ENCODE peak calls at places on chromosome 4, in ten cellular contexts. One of them, this sample, is unnamed. For H3K9me3, the result is how much of the 10 kb centered on the place peaks cover.

GRCh38 chr4:2261110-2261852 is 628 bp downstream of the MXD4 start:
- DNase-seq in NT2/D1: no peak
- DNase-seq in gastrocnemius medialis: peak
- DNase-seq in neuronal stem cell: peak
- DNase-seq in tibial artery: peak
- DNase-seq in IMR-90: peak
- DNase-seq in esophagus muscularis mucosa: no peak
- DNase-seq in lower lobe of right lung: peak
- DNase-seq in Peyer's patch: peak
- DNase-seq in heart right ventricle: peak
- DNase-seq in this sample: peak

GRCh38 chr4:128286474-128287158 is 997 bp downstream of the PGRMC2 start:
- DNase-seq in tibial artery: no peak
- DNase-seq in NT2/D1: no peak
- DNase-seq in IMR-90: peak
- DNase-seq in lower lobe of right lung: no peak
- DNase-seq in Peyer's patch: no peak
- DNase-seq in neuronal stem cell: peak
- DNase-seq in esophagus muscularis mucosa: no peak
- DNase-seq in gastrocnemius medialis: no peak
- DNase-seq in heart right ventricle: no peak
- DNase-seq in this sample: no peak

GRCh38 chr4:146478009-146478408 is 43.7 kb downstream of the SLC10A7 start:
- DNase-seq in esophagus muscularis mucosa: no peak
- DNase-seq in heart right ventricle: no peak
- DNase-seq in neuronal stem cell: no peak
- DNase-seq in Peyer's patch: no peak
- DNase-seq in IMR-90: no peak
- DNase-seq in gastrocnemius medialis: no peak
- DNase-seq in tibial artery: no peak
- DNase-seq in lower lobe of right lung: no peak
- DNase-seq in NT2/D1: no peak
- DNase-seq in this sample: no peak

GRCh38 chr4:116027311-116027710 is 913.9 kb upstream of the NDST4 start:
- DNase-seq in IMR-90: no peak
- DNase-seq in neuronal stem cell: no peak
- DNase-seq in gastrocnemius medialis: no peak
- DNase-seq in Peyer's patch: no peak
- DNase-seq in NT2/D1: no peak
- DNase-seq in esophagus muscularis mucosa: no peak
- DNase-seq in tibial artery: no peak
- DNase-seq in heart right ventricle: no peak
- DNase-seq in lower lobe of right lung: no peak
- DNase-seq in this sample: no peak

GRCh38 chr4:74235135-74235534 is 73.1 kb upstream of the EPGN start:
- DNase-seq in Peyer's patch: no peak
- DNase-seq in esophagus muscularis mucosa: no peak
- DNase-seq in IMR-90: no peak
- DNase-seq in gastrocnemius medialis: no peak
- DNase-seq in heart right ventricle: no peak
- DNase-seq in lower lobe of right lung: no peak
- DNase-seq in neuronal stem cell: no peak
- DNase-seq in NT2/D1: no peak
- DNase-seq in tibial artery: no peak
- DNase-seq in this sample: no peak

GRCh38 chr4:7135389-7135746 is 57.0 kb upstream of the SORCS2 start:
- DNase-seq in tibial artery: no peak
- DNase-seq in Peyer's patch: no peak
- DNase-seq in NT2/D1: no peak
- DNase-seq in IMR-90: peak
- DNase-seq in esophagus muscularis mucosa: no peak
- DNase-seq in heart right ventricle: no peak
- DNase-seq in gastrocnemius medialis: no peak
- DNase-seq in neuronal stem cell: no peak
- DNase-seq in lower lobe of right lung: no peak
- DNase-seq in this sample: no peak

GRCh38 chr4:98642991-98643426 is 15.4 kb downstream of the TSPAN5 start:
- DNase-seq in neuronal stem cell: no peak
- DNase-seq in lower lobe of right lung: no peak
- DNase-seq in Peyer's patch: no peak
- DNase-seq in tibial artery: no peak
- DNase-seq in IMR-90: peak
- DNase-seq in heart right ventricle: no peak
- DNase-seq in NT2/D1: no peak
- DNase-seq in esophagus muscularis mucosa: no peak
- DNase-seq in gastrocnemius medialis: no peak
- DNase-seq in this sample: no peak

GRCh38 chr4:57071340-57071739 is 38.8 kb downstream of the IGFBP7 start:
- DNase-seq in lower lobe of right lung: no peak
- DNase-seq in NT2/D1: no peak
- DNase-seq in heart right ventricle: no peak
- DNase-seq in IMR-90: peak
- DNase-seq in neuronal stem cell: no peak
- DNase-seq in tibial artery: peak
- DNase-seq in esophagus muscularis mucosa: no peak
- DNase-seq in Peyer's patch: no peak
- DNase-seq in gastrocnemius medialis: peak
- DNase-seq in this sample: no peak

GRCh38 chr4:17647927-17648326 is 33.5 kb downstream of the MED28 start:
- DNase-seq in gastrocnemius medialis: no peak
- DNase-seq in NT2/D1: no peak
- DNase-seq in IMR-90: no peak
- DNase-seq in tibial artery: no peak
- DNase-seq in neuronal stem cell: no peak
- DNase-seq in esophagus muscularis mucosa: no peak
- DNase-seq in Peyer's patch: no peak
- DNase-seq in heart right ventricle: no peak
- DNase-seq in lower lobe of right lung: no peak
- DNase-seq in this sample: no peak

GRCh38 chr4:83516042-83516772 is 19.7 kb upstream of the GPAT3 start:
- DNase-seq in NT2/D1: no peak
- DNase-seq in IMR-90: peak
- DNase-seq in lower lobe of right lung: no peak
- DNase-seq in tibial artery: no peak
- DNase-seq in esophagus muscularis mucosa: no peak
- DNase-seq in heart right ventricle: no peak
- DNase-seq in neuronal stem cell: no peak
- DNase-seq in gastrocnemius medialis: no peak
- DNase-seq in Peyer's patch: no peak
- DNase-seq in this sample: no peak

GRCh38 chr4:78644744-78645330 is 93.3 kb downstream of the ANXA3 start:
- DNase-seq in neuronal stem cell: no peak
- DNase-seq in NT2/D1: no peak
- DNase-seq in IMR-90: peak
- DNase-seq in gastrocnemius medialis: peak
- DNase-seq in esophagus muscularis mucosa: no peak
- DNase-seq in Peyer's patch: peak
- DNase-seq in heart right ventricle: peak
- DNase-seq in lower lobe of right lung: no peak
- DNase-seq in tibial artery: peak
- DNase-seq in this sample: peak

GRCh38 chr4:6763330-6763851 is 19.1 kb upstream of the KIAA0232 start:
- DNase-seq in Peyer's patch: no peak
- DNase-seq in IMR-90: no peak
- DNase-seq in gastrocnemius medialis: no peak
- DNase-seq in NT2/D1: no peak
- DNase-seq in neuronal stem cell: no peak
- DNase-seq in tibial artery: no peak
- DNase-seq in heart right ventricle: no peak
- DNase-seq in esophagus muscularis mucosa: no peak
- DNase-seq in lower lobe of right lung: peak
- DNase-seq in this sample: no peak

GRCh38 chr4:125762537-125762936 is 447.8 kb downstream of the FAT4 start:
- DNase-seq in esophagus muscularis mucosa: no peak
- DNase-seq in neuronal stem cell: no peak
- DNase-seq in tibial artery: no peak
- DNase-seq in gastrocnemius medialis: no peak
- DNase-seq in Peyer's patch: no peak
- DNase-seq in IMR-90: no peak
- DNase-seq in heart right ventricle: no peak
- DNase-seq in lower lobe of right lung: no peak
- DNase-seq in NT2/D1: no peak
- DNase-seq in this sample: no peak

GRCh38 chr4:159389756-159390155 is 286.9 kb downstream of the RAPGEF2 start:
- DNase-seq in lower lobe of right lung: no peak
- DNase-seq in gastrocnemius medialis: no peak
- DNase-seq in Peyer's patch: no peak
- DNase-seq in NT2/D1: no peak
- DNase-seq in tibial artery: no peak
- DNase-seq in esophagus muscularis mucosa: peak
- DNase-seq in IMR-90: no peak
- DNase-seq in heart right ventricle: no peak
- DNase-seq in neuronal stem cell: no peak
- DNase-seq in this sample: no peak

GRCh38 chr4:8585721-8586161 is 5.5 kb downstream of the GPR78 start:
- DNase-seq in lower lobe of right lung: peak
- DNase-seq in heart right ventricle: no peak
- DNase-seq in Peyer's patch: no peak
- DNase-seq in tibial artery: no peak
- DNase-seq in NT2/D1: no peak
- DNase-seq in esophagus muscularis mucosa: no peak
- DNase-seq in neuronal stem cell: no peak
- DNase-seq in gastrocnemius medialis: no peak
- DNase-seq in IMR-90: no peak
- DNase-seq in this sample: peak

DNA sequence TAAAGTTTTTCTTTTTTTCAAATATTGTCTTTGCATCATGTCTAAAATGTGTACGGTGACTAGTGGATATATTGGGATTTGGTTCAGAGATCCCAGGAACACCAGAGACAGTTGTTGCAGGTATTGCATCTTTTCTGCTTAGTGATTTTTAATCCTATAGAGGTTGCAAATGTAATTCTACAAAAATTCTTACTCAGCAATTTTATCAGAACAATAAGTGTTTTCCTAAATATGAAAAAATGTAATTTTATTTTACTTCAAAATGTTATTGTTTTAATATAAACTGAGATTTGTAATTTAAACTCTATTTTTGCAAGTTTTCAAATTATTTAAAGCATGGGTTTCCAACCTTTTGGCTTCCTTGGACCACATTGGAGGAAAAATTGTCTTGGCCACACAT is 8.2 kb downstream of the ZNF718 start:
- DNase-seq in tibial artery: no peak
- DNase-seq in esophagus muscularis mucosa: no peak
- DNase-seq in heart right ventricle: no peak
- DNase-seq in neuronal stem cell: no peak
- DNase-seq in NT2/D1: no peak
- DNase-seq in gastrocnemius medialis: no peak
- DNase-seq in Peyer's patch: no peak
- DNase-seq in IMR-90: no peak
- DNase-seq in lower lobe of right lung: no peak
- DNase-seq in this sample: no peak
- H3K9me3 ChIP-seq in tibial artery: under half
- H3K9me3 ChIP-seq in esophagus muscularis mucosa: under half
- H3K9me3 ChIP-seq in heart right ventricle: under half
- H3K9me3 ChIP-seq in neuronal stem cell: under half
- H3K9me3 ChIP-seq in NT2/D1: under half
- H3K9me3 ChIP-seq in gastrocnemius medialis: under half
- H3K9me3 ChIP-seq in Peyer's patch: under half
- H3K9me3 ChIP-seq in IMR-90: under half
- H3K9me3 ChIP-seq in lower lobe of right lung: under half
- H3K9me3 ChIP-seq in this sample: under half

GRCh38 chr4:386708-387105 is 49.1 kb downstream of the ZNF141 start:
- DNase-seq in gastrocnemius medialis: no peak
- DNase-seq in esophagus muscularis mucosa: no peak
- DNase-seq in IMR-90: no peak
- DNase-seq in lower lobe of right lung: no peak
- DNase-seq in heart right ventricle: no peak
- DNase-seq in neuronal stem cell: no peak
- DNase-seq in Peyer's patch: no peak
- DNase-seq in NT2/D1: peak
- DNase-seq in tibial artery: no peak
- DNase-seq in this sample: no peak
- H3K9me3 ChIP-seq in gastrocnemius medialis: under half
- H3K9me3 ChIP-seq in esophagus muscularis mucosa: half or more
- H3K9me3 ChIP-seq in IMR-90: half or more
- H3K9me3 ChIP-seq in lower lobe of right lung: half or more
- H3K9me3 ChIP-seq in heart right ventricle: under half
- H3K9me3 ChIP-seq in neuronal stem cell: under half
- H3K9me3 ChIP-seq in Peyer's patch: under half
- H3K9me3 ChIP-seq in NT2/D1: half or more
- H3K9me3 ChIP-seq in tibial artery: half or more
- H3K9me3 ChIP-seq in this sample: under half

GRCh38 chr4:24970635-24971034 is 57.8 kb upstream of the CCDC149 start:
- DNase-seq in IMR-90: no peak
- DNase-seq in Peyer's patch: no peak
- DNase-seq in lower lobe of right lung: no peak
- DNase-seq in NT2/D1: no peak
- DNase-seq in gastrocnemius medialis: no peak
- DNase-seq in tibial artery: no peak
- DNase-seq in neuronal stem cell: no peak
- DNase-seq in esophagus muscularis mucosa: no peak
- DNase-seq in heart right ventricle: no peak
- DNase-seq in this sample: no peak
- H3K9me3 ChIP-seq in IMR-90: under half
- H3K9me3 ChIP-seq in Peyer's patch: under half
- H3K9me3 ChIP-seq in lower lobe of right lung: under half
- H3K9me3 ChIP-seq in NT2/D1: under half
- H3K9me3 ChIP-seq in gastrocnemius medialis: under half
- H3K9me3 ChIP-seq in tibial artery: under half
- H3K9me3 ChIP-seq in neuronal stem cell: under half
- H3K9me3 ChIP-seq in esophagus muscularis mucosa: under half
- H3K9me3 ChIP-seq in heart right ventricle: under half
- H3K9me3 ChIP-seq in this sample: under half

GRCh38 chr4:76950052-76950845 is 697 bp downstream of the SEPTIN11 start:
- DNase-seq in IMR-90: no peak
- DNase-seq in heart right ventricle: peak
- DNase-seq in gastrocnemius medialis: no peak
- DNase-seq in lower lobe of right lung: peak
- DNase-seq in NT2/D1: no peak
- DNase-seq in esophagus muscularis mucosa: no peak
- DNase-seq in tibial artery: peak
- DNase-seq in Peyer's patch: peak
- DNase-seq in neuronal stem cell: peak
- DNase-seq in this sample: peak

GRCh38 chr4:76950846-76951321 is 1.3 kb downstream of the SEPTIN11 start:
- DNase-seq in Peyer's patch: no peak
- DNase-seq in IMR-90: peak
- DNase-seq in tibial artery: peak
- DNase-seq in lower lobe of right lung: peak
- DNase-seq in NT2/D1: no peak
- DNase-seq in gastrocnemius medialis: no peak
- DNase-seq in esophagus muscularis mucosa: no peak
- DNase-seq in heart right ventricle: peak
- DNase-seq in neuronal stem cell: no peak
- DNase-seq in this sample: peak

GRCh38 chr4:76952631-76953587 is 3.4 kb downstream of the SEPTIN11 start:
- DNase-seq in lower lobe of right lung: no peak
- DNase-seq in esophagus muscularis mucosa: no peak
- DNase-seq in heart right ventricle: no peak
- DNase-seq in gastrocnemius medialis: no peak
- DNase-seq in tibial artery: no peak
- DNase-seq in NT2/D1: no peak
- DNase-seq in Peyer's patch: no peak
- DNase-seq in IMR-90: no peak
- DNase-seq in neuronal stem cell: no peak
- DNase-seq in this sample: no peak

GRCh38 chr4:76951333-76952033 is 1.9 kb downstream of the SEPTIN11 start:
- DNase-seq in esophagus muscularis mucosa: no peak
- DNase-seq in IMR-90: no peak
- DNase-seq in heart right ventricle: no peak
- DNase-seq in NT2/D1: no peak
- DNase-seq in neuronal stem cell: no peak
- DNase-seq in Peyer's patch: no peak
- DNase-seq in lower lobe of right lung: no peak
- DNase-seq in tibial artery: no peak
- DNase-seq in gastrocnemius medialis: no peak
- DNase-seq in this sample: peak

GRCh38 chr4:76952071-76952470 is 2.5 kb downstream of the SEPTIN11 start:
- DNase-seq in lower lobe of right lung: no peak
- DNase-seq in Peyer's patch: no peak
- DNase-seq in esophagus muscularis mucosa: no peak
- DNase-seq in NT2/D1: no peak
- DNase-seq in gastrocnemius medialis: no peak
- DNase-seq in heart right ventricle: no peak
- DNase-seq in tibial artery: no peak
- DNase-seq in neuronal stem cell: no peak
- DNase-seq in IMR-90: no peak
- DNase-seq in this sample: no peak
- H3K9me3 ChIP-seq in lower lobe of right lung: under half
- H3K9me3 ChIP-seq in Peyer's patch: under half
- H3K9me3 ChIP-seq in esophagus muscularis mucosa: under half
- H3K9me3 ChIP-seq in NT2/D1: under half
- H3K9me3 ChIP-seq in gastrocnemius medialis: under half
- H3K9me3 ChIP-seq in heart right ventricle: under half
- H3K9me3 ChIP-seq in tibial artery: under half
- H3K9me3 ChIP-seq in neuronal stem cell: under half
- H3K9me3 ChIP-seq in IMR-90: under half
- H3K9me3 ChIP-seq in this sample: under half

This sample was measured in SJSA1.